ENCODE peak calls at places on chromosomes 11 and 22, in four cellular contexts. P, C, U and N are unnamed samples.

GRCh38 chr11:57459112-57460016 is 964 bp upstream of the RTN4RL2 start:
- DNase-seq in C (no peak), P (peak), U (no peak), N (no peak)

GRCh38 chr22:32544953-32545558 is 70.4 kb downstream of the FBXO7 start:
- DNase-seq in U (no peak), C (peak), P (peak), N (no peak)

GRCh38 chr11:64490562-64491216 is 100.3 kb upstream of the SLC22A12 start:
- DNase-seq in P (no peak), U (no peak), C (no peak), N (no peak)

GRCh38 chr22:30908051-30908461 is 60.5 kb downstream of the MORC2 start:
- DNase-seq in C (peak), P (no peak), U (no peak), N (no peak)

GRCh38 chr11:111934301-111934700 is 2.8 kb upstream of the DIXDC1 start:
- DNase-seq in U (no peak), C (no peak), P (no peak), N (no peak)

GRCh38 chr11:3865388-3866193 is 10.1 kb downstream of the STIM1 start:
- DNase-seq in P (no peak), U (no peak), C (no peak), N (no peak)

GRCh38 chr22:36864454-36865215 is 3.8 kb downstream of the NCF4 start:
- DNase-seq in P (no peak), U (no peak), C (peak), N (no peak)

GRCh38 chr11:43681543-43681942 is 1.0 kb downstream of the HSD17B12 start:
- DNase-seq in P (no peak), C (no peak), U (no peak), N (no peak)

GRCh38 chr11:95453616-95454118 is 222.7 kb upstream of the SESN3 start:
- DNase-seq in U (no peak), C (peak), P (no peak), N (no peak)

DNA sequence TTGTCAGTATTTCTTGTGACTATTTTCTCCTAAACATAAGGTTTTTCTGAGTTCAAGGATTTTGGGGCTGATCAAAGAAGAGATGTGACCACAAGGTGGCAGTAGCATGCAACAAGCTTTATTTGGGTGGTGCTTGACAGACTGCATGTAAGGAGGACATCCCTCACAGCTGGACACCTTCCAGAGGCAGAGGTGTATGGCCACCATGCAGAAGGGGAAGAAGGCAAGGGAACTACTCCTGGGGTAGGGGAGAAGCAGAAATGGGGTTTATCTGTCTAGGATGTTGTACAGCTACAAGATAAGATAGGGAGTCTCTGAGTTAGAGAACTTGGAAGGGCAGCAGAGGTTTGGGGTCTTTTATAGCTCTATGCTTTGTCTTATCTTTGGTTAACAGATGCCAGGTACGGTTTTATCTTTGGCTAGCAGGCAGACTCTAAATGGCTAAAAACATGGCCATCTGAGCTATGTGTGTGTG is 5.1 kb upstream of the BIRC2 start:
- DNase-seq in C (peak), U (peak), P (no peak), N (peak)
- TF ChIP-seq CTCF in C (peak), U (peak), P (peak), N (peak)

DNA sequence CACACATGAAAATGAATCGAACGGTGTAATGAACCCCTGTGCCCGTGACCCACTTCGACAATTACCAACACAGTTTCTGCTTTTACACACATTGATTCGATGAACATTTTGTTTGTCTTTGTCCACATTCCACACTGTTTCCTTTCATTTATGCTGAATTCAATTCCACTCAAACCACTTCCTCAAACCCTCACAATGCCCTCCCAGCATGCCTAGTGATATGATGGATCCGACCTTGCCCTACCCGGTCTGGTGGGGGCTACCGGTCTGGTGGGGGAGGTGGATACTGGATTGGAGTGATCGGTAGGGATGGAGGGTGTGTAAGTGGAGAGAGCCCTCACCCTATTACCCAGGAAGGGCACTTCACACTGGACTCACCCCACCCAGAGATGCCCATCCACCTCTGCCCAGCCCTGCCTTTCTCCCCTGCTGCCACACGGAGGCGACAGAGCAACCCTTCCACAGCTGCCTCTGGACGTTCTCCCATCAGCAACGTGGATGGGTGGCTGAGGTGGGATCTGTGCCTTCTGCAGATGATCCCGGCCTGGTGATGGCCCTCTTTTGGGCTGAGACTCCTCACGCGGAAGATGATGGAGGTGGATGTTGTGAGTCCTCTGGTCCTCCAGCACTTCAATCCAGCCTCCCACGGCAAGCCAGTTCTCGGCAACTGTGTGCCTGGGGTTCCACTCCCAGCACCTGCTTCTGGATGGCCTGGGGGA is 33.0 kb upstream of the P2RY2 start:
- DNase-seq in P (peak), U (peak), C (peak), N (peak)
- TF ChIP-seq POLR2AphosphoS5 in P (peak), U (no peak), C (no peak), N (no peak)

DNA sequence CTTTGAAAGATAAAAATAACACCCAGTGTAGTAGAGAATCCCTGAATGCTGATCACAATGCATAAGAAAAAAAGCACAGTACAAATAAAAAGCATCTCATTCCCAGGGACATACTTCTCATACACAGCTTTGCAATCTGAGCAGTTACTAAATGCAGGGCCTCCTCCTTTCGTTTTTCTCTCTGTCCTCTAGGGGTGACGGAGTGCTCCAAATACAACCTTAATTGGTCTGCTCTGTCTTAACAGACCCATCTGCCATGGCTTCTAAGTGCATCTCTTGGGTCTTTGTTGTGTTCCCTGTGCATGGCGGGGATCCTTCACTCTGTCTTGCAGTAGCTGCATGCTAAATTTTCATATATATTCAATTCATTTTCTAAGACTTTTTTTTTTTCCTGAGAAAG is 1114.2 kb upstream of the RAG2 start:
- DNase-seq in P (no peak), C (no peak), U (no peak), N (no peak)
- TF ChIP-seq CTCF in P (no peak), C (no peak), U (no peak), N (no peak)

GRCh38 chr22:39996732-39997131 is 2.0 kb downstream of the FAM83F start:
- DNase-seq in U (no peak), P (no peak), C (no peak), N (no peak)

GRCh38 chr22:39995346-39996252 is 845 bp downstream of the FAM83F start:
- DNase-seq in P (no peak), C (no peak), U (peak), N (no peak)

GRCh38 chr22:39994046-39994565 is 648 bp upstream of the FAM83F start:
- DNase-seq in U (no peak), C (no peak), P (no peak), N (no peak)

GRCh38 chr22:39992088-39992826 is 2.5 kb upstream of the FAM83F start:
- DNase-seq in P (no peak), C (no peak), U (no peak), N (no peak)

GRCh38 chr22:39994566-39995345 is at the start of gene FAM83F:
- DNase-seq in P (peak), U (peak), C (no peak), N (no peak)
- TF ChIP-seq POLR2AphosphoS5 in P (no peak), U (peak), C (no peak), N (no peak)

GRCh38 chr11:72352859-72353551 is 81.3 kb downstream of the CLPB start:
- DNase-seq in C (no peak), U (no peak), P (no peak), N (no peak)

GRCh38 chr11:72349616-72350218 is 84.6 kb downstream of the CLPB start:
- DNase-seq in P (no peak), U (no peak), C (peak), N (no peak)

GRCh38 chr11:72350752-72351151 is 83.6 kb downstream of the CLPB start:
- DNase-seq in U (no peak), P (no peak), C (no peak), N (no peak)

GRCh38 chr11:72354356-72355115 is 79.8 kb downstream of the CLPB start:
- DNase-seq in C (no peak), P (no peak), U (no peak), N (no peak)

DNA sequence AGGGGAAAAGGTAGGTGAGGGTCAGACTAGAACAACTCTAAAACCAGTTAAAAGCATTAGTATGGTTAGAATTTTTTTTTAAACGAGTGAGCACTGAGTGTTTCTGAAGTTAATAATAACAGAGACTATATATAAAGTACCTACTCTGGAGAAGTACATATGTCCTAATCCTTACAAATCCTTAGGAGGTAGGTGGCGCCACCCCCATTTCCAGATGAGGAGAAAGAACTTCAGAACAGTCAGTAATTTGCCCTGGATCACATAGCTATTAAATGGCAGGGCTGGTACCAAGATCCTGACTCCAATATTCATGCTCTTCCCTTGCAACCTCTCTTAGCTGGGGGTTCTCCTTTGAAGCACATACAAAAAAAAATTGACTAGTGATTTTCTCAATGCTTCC is 80.5 kb downstream of the CLPB start:
- DNase-seq in U (no peak), C (no peak), P (no peak), N (no peak)
- TF ChIP-seq CTCF in U (no peak), C (peak), P (no peak), N (no peak)